ENCODE peak calls at places on chromosomes 6 and 20, in five cellular contexts. R, G, N, S and L are unnamed samples.

GRCh38 chr6:45929421-45930361 is 86.0 kb downstream of the CLIC5 start:
- DNase-seq in S (no peak), N (no peak), G (peak; percentile 64), R (no peak), L (no peak)

GRCh38 chr6:33886673-33887144 is 82.9 kb upstream of the MLN start:
- DNase-seq in R (no peak), G (peak; percentile 77), N (no peak), S (no peak), L (no peak)

GRCh38 chr6:129446272-129446851 is 263.6 kb downstream of the ARHGAP18 start:
- DNase-seq in R (no peak), G (no peak), S (no peak), N (no peak), L (no peak)

GRCh38 chr6:165645919-165646318 is 17.1 kb downstream of the PDE10A start:
- DNase-seq in N (no peak), S (no peak), G (no peak), R (no peak), L (no peak)

GRCh38 chr6:150865406-150866146 is at the start of gene MTHFD1L:
- DNase-seq in S (peak; percentile 85), G (peak; percentile 92), R (peak; percentile 38), N (peak; percentile 55), L (peak; percentile 27)

GRCh38 chr20:57258055-57258454 is 8.4 kb downstream of the BMP7 start:
- DNase-seq in G (no peak), S (no peak), R (no peak), N (no peak), L (peak; percentile 34)

GRCh38 chr20:50305636-50306477 is 115.2 kb downstream of the CEBPB start:
- DNase-seq in R (peak; percentile 73), G (no peak), S (peak; percentile 72), N (no peak), L (no peak)

GRCh38 chr20:51958636-51959542 is 156.6 kb upstream of the SALL4 start:
- DNase-seq in G (no peak), N (no peak), S (no peak), R (no peak), L (no peak)

GRCh38 chr6:18432180-18432579 is 45.0 kb downstream of the RNF144B start:
- DNase-seq in R (no peak), N (no peak), S (no peak), G (no peak), L (no peak)